ENCODE peak calls at places on chromosomes 11 and 22, in four cellular contexts. Y is body of pancreas, Q is Peyer's patch, N is upper lobe of left lung. I is an unnamed sample. For H3K4me1, the result is how much of the 10 kb centered on the place peaks cover.

GRCh38 chr11:67404515-67405195 is 772 bp downstream of the TBC1D10C start:
- DNase-seq in Q (peak), N (peak), Y (no peak), I (no peak)

GRCh38 chr11:122207921-122208764 is 92.1 kb upstream of the BLID start:
- DNase-seq in N (no peak), Y (no peak), Q (no peak), I (no peak)

GRCh38 chr11:119863811-119864601 is 135.0 kb upstream of the NECTIN1 start:
- DNase-seq in Y (no peak), N (peak), Q (no peak), I (no peak)

GRCh38 chr11:118524757-118525465 is 2.4 kb upstream of the TTC36 start:
- DNase-seq in Y (no peak), N (no peak), Q (no peak), I (no peak)

GRCh38 chr11:88152381-88152780 is 22.9 kb downstream of the RAB38 start:
- DNase-seq in Q (no peak), N (no peak), Y (no peak), I (no peak)

GRCh38 chr22:46748948-46749681 is 11.1 kb upstream of the CERK start:
- DNase-seq in Q (peak), N (no peak), Y (no peak), I (no peak)

GRCh38 chr22:27116295-27116694 is 458.9 kb downstream of the MIAT start:
- DNase-seq in Y (no peak), N (no peak), Q (no peak), I (no peak)

GRCh38 chr11:105033781-105034180 is 1.2 kb downstream of the CASP1 start:
- DNase-seq in Q (no peak), Y (no peak), N (no peak), I (no peak)

GRCh38 chr11:96396637-96397036 is 6.8 kb downstream of the JRKL start:
- DNase-seq in Y (no peak), Q (no peak), N (no peak), I (no peak)

GRCh38 chr22:18022851-18023250 is 1.5 kb downstream of the MICAL3 start:
- DNase-seq in Y (no peak), Q (no peak), N (no peak), I (no peak)

GRCh38 chr22:23380230-23380573 is 199.9 kb downstream of the IGLL1 start:
- DNase-seq in Q (no peak), Y (no peak), N (peak), I (no peak)

GRCh38 chr11:75532200-75532972 is 6.6 kb upstream of the GDPD5 start:
- DNase-seq in Q (peak), Y (peak), N (no peak), I (peak)

GRCh38 chr11:40842750-40843339 is 616.6 kb downstream of the LRRC4C start:
- DNase-seq in Y (no peak), N (no peak), Q (no peak), I (no peak)

GRCh38 chr11:23288001-23288783 is 427.9 kb upstream of the CCDC179 start:
- DNase-seq in Y (no peak), N (no peak), Q (no peak), I (no peak)

GRCh38 chr11:18927550-18928322 is 11.5 kb downstream of the MRGPRX1 start:
- DNase-seq in Q (no peak), N (no peak), Y (no peak), I (no peak)

GRCh38 chr22:46596819-46597218 is 23.4 kb upstream of the GRAMD4 start:
- DNase-seq in Q (no peak), Y (peak), N (no peak), I (no peak)

GRCh38 chr11:123390146-123390545 is 39.9 kb upstream of the GRAMD1B start:
- DNase-seq in N (no peak), Q (no peak), Y (no peak), I (no peak)

GRCh38 chr22:17063372-17064106 is 21.3 kb upstream of the IL17RA start:
- DNase-seq in N (no peak), Y (peak), Q (no peak), I (no peak)

GRCh38 chr22:45503071-45503815 is 560 bp downstream of the FBLN1 start:
- DNase-seq in Y (no peak), Q (no peak), N (no peak), I (peak)

GRCh38 chr22:45504703-45505341 is 2.1 kb downstream of the FBLN1 start:
- DNase-seq in Q (no peak), N (no peak), Y (peak), I (no peak)

GRCh38 chr22:45502215-45503070 is at the start of gene FBLN1:
- DNase-seq in Y (peak), Q (no peak), N (peak), I (no peak)

GRCh38 chr22:45505991-45506743 is 3.5 kb downstream of the FBLN1 start:
- DNase-seq in Y (no peak), Q (no peak), N (no peak), I (no peak)

DNA sequence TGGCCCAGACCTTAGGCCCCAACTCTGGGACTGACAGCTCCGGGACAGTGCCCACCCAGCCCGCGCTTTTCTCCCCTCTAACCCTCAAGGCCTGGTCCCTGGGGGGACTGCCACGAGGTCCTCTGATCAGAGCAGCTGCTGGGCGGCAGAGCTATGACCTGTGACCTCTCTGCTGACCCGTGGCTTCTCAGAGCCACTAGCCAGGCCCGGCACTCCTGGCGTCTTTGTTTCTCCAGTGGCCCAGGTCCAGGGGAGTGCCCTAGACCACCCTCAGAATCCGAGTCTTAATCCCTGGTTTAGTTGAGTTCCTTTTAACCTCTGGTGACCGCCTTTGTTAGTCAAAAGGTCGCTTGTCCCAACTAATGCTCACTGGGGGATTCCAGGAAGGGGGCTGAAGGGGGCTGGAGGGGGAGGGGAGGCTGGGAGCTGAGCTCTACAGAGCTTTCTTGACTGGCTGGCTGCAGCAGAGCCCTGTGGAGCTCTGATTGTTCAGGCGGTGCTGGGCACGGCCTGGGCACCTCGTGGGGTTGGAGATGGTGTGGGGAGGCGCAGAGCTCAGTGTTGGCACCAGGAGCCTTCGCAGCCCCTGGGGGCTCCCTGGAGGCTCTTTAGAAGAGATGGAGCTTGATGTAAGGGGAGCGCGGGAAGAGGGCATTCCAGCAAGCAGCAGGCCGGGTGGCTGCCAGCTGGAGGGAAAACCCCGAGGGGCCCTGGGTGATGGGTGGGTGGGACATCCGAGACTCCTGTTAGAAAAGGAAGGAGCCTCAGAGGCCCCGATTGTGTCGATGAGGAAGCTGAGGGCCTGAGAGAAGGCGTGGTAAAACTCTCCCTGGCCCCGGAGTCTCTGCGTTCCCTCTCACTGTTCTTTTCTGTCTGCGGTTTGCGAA is 1.4 kb downstream of the FBLN1 start:
- DNase-seq in N (no peak), Y (no peak), Q (no peak), I (no peak)
- H3K4me1 ChIP-seq in N (under half), Y (under half), Q (under half), I (under half)

DNA sequence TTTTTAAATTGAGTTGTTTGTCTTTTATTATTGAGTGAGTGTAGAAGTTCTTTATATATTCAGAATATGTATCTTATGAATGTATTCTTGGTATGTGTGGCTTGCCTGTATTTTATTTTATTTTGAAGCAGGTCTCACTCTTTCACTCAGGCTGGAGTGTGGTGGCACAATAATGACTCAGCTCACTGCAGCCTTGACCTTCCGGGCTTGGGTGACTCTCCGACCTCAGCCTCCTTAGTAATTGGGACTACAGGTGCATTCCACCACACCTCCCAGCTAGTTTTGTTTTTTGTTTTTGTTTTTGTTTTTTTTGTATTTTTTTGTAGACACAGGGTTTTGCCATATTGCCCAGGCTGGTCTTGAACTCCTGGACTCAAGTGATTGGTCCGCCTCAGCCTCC is 24.5 kb upstream of the MPPED2 start:
- DNase-seq in Y (no peak), Q (no peak), N (no peak), I (no peak)
- TF ChIP-seq POLR2A in Y (no peak), Q (no peak), N (no peak), I (no peak)

DNA sequence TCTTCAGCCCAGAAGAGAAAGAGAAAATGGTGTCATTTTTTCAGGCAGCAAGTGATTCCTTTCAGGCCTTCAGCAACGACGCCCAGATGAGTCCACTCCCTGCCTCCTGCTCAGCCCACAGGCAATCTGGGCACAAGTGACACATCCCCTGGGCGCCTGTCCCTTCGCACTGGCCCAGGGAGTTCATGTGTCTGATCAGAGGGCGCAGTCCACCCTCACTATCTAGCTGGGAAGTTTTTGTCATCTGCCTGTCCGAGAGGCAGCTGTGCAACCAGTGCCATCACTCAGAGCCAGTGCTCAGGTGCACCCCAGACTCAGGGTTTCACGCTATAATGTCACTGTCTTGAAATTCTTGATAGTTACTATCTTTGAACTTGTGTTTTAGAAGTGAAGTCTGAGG is 1.4 kb upstream of the KCNQ1OT1 start:
- DNase-seq in N (no peak), Q (no peak), Y (peak), I (peak)
- H3K27ac ChIP-seq in N (no peak), Q (peak), Y (peak), I (peak)

DNA sequence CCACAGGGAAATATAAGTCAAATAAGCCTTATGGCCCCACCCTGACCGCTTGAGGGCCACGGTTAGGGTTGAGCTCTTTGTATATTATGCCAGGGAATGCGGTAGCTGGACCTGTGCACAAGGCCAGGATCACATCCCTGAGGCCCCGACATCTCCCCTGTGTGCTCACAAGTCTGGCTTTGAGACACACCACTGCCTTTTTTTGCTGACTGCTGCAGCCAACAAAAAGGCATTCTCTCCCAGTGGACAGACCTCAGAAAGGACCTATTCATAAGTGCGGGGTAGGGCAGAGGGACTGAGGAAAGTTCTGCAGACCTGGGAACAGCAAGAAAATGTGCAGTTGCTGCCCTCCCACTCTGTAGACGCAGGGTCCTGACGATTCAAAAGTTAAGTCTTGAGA is 3.4 kb upstream of the SIDT2 start:
- DNase-seq in Q (no peak), Y (no peak), N (no peak), I (no peak)
- H3K4me1 ChIP-seq in Q (under half), Y (under half), N (under half), I (under half)

GRCh38 chr11:46593550-46594382 is at the start of gene AMBRA1:
- DNase-seq in Q (peak), Y (peak), N (peak), I (peak)
- TF ChIP-seq POLR2A in Q (peak), Y (no peak), N (peak), I (peak)

GRCh38 chr22:24593810-24594568 is 1.1 kb upstream of the LRRC75B start:
- DNase-seq in Y (peak), N (no peak), Q (no peak), I (peak)

GRCh38 chr22:24590596-24591173 is 2.2 kb downstream of the LRRC75B start:
- DNase-seq in Y (no peak), N (no peak), Q (no peak), I (no peak)

GRCh38 chr22:24591286-24591830 is 1.5 kb downstream of the LRRC75B start:
- DNase-seq in N (no peak), Y (no peak), Q (no peak), I (no peak)

GRCh38 chr22:24592846-24593809 is at the start of gene LRRC75B:
- DNase-seq in Y (peak), N (peak), Q (peak), I (peak)

GRCh38 chr22:24592144-24592845 is 578 bp downstream of the LRRC75B start:
- DNase-seq in Y (peak), N (no peak), Q (no peak), I (no peak)
- H3K27ac ChIP-seq in Y (peak), N (peak), Q (peak), I (peak)

DNA sequence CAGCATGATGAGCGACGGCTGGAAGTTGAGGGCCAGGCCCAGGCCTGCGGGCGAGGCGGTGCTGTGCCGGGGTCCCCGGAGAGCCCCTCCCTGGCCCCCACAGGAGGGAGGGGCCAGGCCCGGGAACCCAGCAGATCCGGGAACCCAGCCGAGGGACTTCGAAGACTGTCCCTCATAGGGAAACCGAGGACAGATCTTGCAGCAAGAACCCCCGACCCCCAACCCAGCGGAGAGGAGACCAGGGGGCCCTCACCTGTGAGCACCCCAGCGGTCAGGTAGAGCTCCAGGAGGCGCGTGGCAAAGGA is 2.4 kb downstream of the SLC16A8 start:
- DNase-seq in N (no peak), Q (no peak), Y (no peak), I (no peak)
- H3K4me1 ChIP-seq in N (under half), Q (under half), Y (under half), I (under half)

GRCh38 chr11:61415381-61415780 is 14.4 kb downstream of the CPSF7 start:
- DNase-seq in N (no peak), Q (no peak), Y (no peak), I (no peak)
- TF ChIP-seq POLR2A in N (no peak), Q (no peak), Y (no peak), I (no peak)

GRCh38 chr11:44192015-44192380 is 96.5 kb downstream of the EXT2 start:
- DNase-seq in Q (no peak), Y (no peak), N (no peak), I (no peak)
- H3K27ac ChIP-seq in Q (no peak), Y (no peak), N (no peak), I (no peak)

GRCh38 chr11:71449596-71449995 is 1.4 kb upstream of the DHCR7 start:
- DNase-seq in Y (peak), N (no peak), Q (no peak), I (no peak)
- H3K4me1 ChIP-seq in Y (half or more), N (half or more), Q (under half), I (under half)

I was measured in right lobe of liver.